ENCODE peak calls at places on chromosomes 11 and 22, in ten cellular contexts. W is neural progenitor cell; L is KG1; G is MM.1S; M is activated CD4-positive, alpha-beta T cell treated with anti-CD3 and anti-CD28 coated beads, Interleukin-2, amount 10 ng/mL, durations not matched to agents 7 days and 5 days; I is AG09319; U is T-helper 1 cell; J is left ventricle myocardium superior; R is ovary; T is SHP77. X is an unnamed sample.

GRCh38 chr11:3840289-3840869 is 380 bp downstream of the RHOG start:
- DNase-seq in W (peak), L (no peak), G (no peak), M (peak), I (no peak), U (no peak), J (peak), R (no peak), T (no peak), X (no peak)

GRCh38 chr11:115775846-115776245 is 271.6 kb upstream of the CADM1 start:
- DNase-seq in W (no peak), L (no peak), G (no peak), M (no peak), I (no peak), U (no peak), J (no peak), R (no peak), T (no peak), X (peak)

GRCh38 chr11:69348414-69349235 is 54.7 kb downstream of the MYEOV start:
- DNase-seq in W (no peak), L (no peak), G (no peak), M (no peak), I (no peak), U (no peak), J (no peak), R (no peak), T (no peak), X (no peak)

GRCh38 chr11:46064221-46064620 is 57.0 kb downstream of the PHF21A start:
- DNase-seq in W (no peak), L (no peak), G (no peak), M (no peak), I (no peak), U (no peak), J (no peak), R (no peak), T (no peak), X (no peak)

GRCh38 chr11:29527391-29527936 is 489.4 kb downstream of the KCNA4 start:
- DNase-seq in W (peak), L (peak), G (peak), M (no peak), I (no peak), U (no peak), J (no peak), R (no peak), T (no peak), X (peak)

GRCh38 chr11:67376873-67377808 is 3.7 kb upstream of the CLCF1 start:
- DNase-seq in W (no peak), L (no peak), G (no peak), M (no peak), I (no peak), U (no peak), J (no peak), R (no peak), T (no peak), X (no peak)

GRCh38 chr11:119335655-119336543 is 1.6 kb downstream of the RNF26 start:
- DNase-seq in W (no peak), L (no peak), G (no peak), M (no peak), I (no peak), U (no peak), J (peak), R (peak), T (no peak), X (no peak)

GRCh38 chr11:31875861-31876625 is 64.9 kb upstream of the PAX6 start:
- DNase-seq in W (peak), L (no peak), G (no peak), M (no peak), I (no peak), U (no peak), J (no peak), R (no peak), T (no peak), X (no peak)

GRCh38 chr22:45585946-45586540 is 83.4 kb downstream of the FBLN1 start:
- DNase-seq in W (no peak), L (no peak), G (no peak), M (no peak), I (no peak), U (no peak), J (peak), R (no peak), T (no peak), X (no peak)

GRCh38 chr11:38791346-38791961 is 2193.4 kb upstream of the RAG2 start:
- DNase-seq in W (peak), L (peak), G (peak), M (peak), I (peak), U (no peak), J (no peak), R (no peak), T (peak), X (peak)

GRCh38 chr22:43857367-43857766 is 4.9 kb downstream of the SULT4A1 start:
- DNase-seq in W (no peak), L (no peak), G (no peak), M (no peak), I (no peak), U (no peak), J (no peak), R (no peak), T (no peak), X (no peak)

GRCh38 chr11:58940028-58940427 is 740 bp downstream of the GLYATL1 start:
- DNase-seq in W (no peak), L (no peak), G (no peak), M (no peak), I (no peak), U (no peak), J (no peak), R (no peak), T (no peak), X (no peak)

GRCh38 chr11:118338637-118339061 is 3.9 kb downstream of the CD3D start:
- DNase-seq in W (no peak), L (no peak), G (no peak), M (peak), I (no peak), U (peak), J (no peak), R (no peak), T (no peak), X (no peak)

GRCh38 chr22:44497218-44497903 is 672 bp downstream of the RTL6 start:
- DNase-seq in W (peak), L (no peak), G (no peak), M (no peak), I (no peak), U (no peak), J (peak), R (peak), T (no peak), X (peak)

GRCh38 chr22:38135133-38135706 is 24.7 kb upstream of the BAIAP2L2 start:
- DNase-seq in W (no peak), L (no peak), G (no peak), M (no peak), I (peak), U (no peak), J (no peak), R (no peak), T (no peak), X (no peak)

GRCh38 chr11:12968836-12969235 is 40.3 kb upstream of the RASSF10 start:
- DNase-seq in W (no peak), L (no peak), G (no peak), M (no peak), I (no peak), U (no peak), J (no peak), R (no peak), T (no peak), X (no peak)

GRCh38 chr11:12529793-12530192 is 144.4 kb upstream of the TEAD1 start:
- DNase-seq in W (no peak), L (no peak), G (no peak), M (no peak), I (no peak), U (no peak), J (no peak), R (no peak), T (no peak), X (no peak)

GRCh38 chr11:27926981-27927481 is 180.9 kb downstream of the KIF18A start:
- DNase-seq in W (no peak), L (peak), G (no peak), M (no peak), I (peak), U (no peak), J (no peak), R (no peak), T (no peak), X (peak)

GRCh38 chr22:17634696-17635095 is 3.9 kb upstream of the BCL2L13 start:
- DNase-seq in W (no peak), L (no peak), G (no peak), M (no peak), I (no peak), U (no peak), J (no peak), R (no peak), T (no peak), X (no peak)

GRCh38 chr11:64804346-64805210 is 1.6 kb upstream of the MAP4K2 start:
- DNase-seq in W (peak), L (no peak), G (no peak), M (no peak), I (no peak), U (no peak), J (no peak), R (peak), T (no peak), X (no peak)

GRCh38 chr11:98568011-98568410 is 452.7 kb upstream of the CNTN5 start:
- DNase-seq in W (no peak), L (no peak), G (no peak), M (no peak), I (no peak), U (no peak), J (no peak), R (no peak), T (no peak), X (peak)

GRCh38 chr11:122258446-122258994 is 142.5 kb upstream of the BLID start:
- DNase-seq in W (no peak), L (no peak), G (no peak), M (no peak), I (no peak), U (no peak), J (no peak), R (no peak), T (no peak), X (no peak)

GRCh38 chr11:113504071-113504470 is 28.9 kb upstream of the DRD2 start:
- DNase-seq in W (no peak), L (no peak), G (no peak), M (no peak), I (no peak), U (no peak), J (no peak), R (no peak), T (no peak), X (no peak)

GRCh38 chr11:18761144-18761543 is 30.5 kb downstream of the PTPN5 start:
- DNase-seq in W (no peak), L (no peak), G (no peak), M (no peak), I (no peak), U (no peak), J (no peak), R (no peak), T (no peak), X (no peak)

GRCh38 chr22:26367402-26368245 is 61.4 kb upstream of the ASPHD2 start:
- DNase-seq in W (peak), L (peak), G (peak), M (peak), I (no peak), U (peak), J (peak), R (no peak), T (peak), X (peak)

GRCh38 chr22:23180301-23180892 is at the start of gene BCR:
- DNase-seq in W (peak), L (no peak), G (peak), M (peak), I (peak), U (peak), J (peak), R (peak), T (no peak), X (peak)

X was measured in WERI-Rb-1.